ENCODE peak calls at places on chromosomes 12 and 14, in nine cellular contexts. One of them, this sample, is unnamed.

GRCh38 chr12:120814203-120814902 is 88.7 kb downstream of the ACADS start:
- DNase-seq in HTR-8/SVneo: no peak
- DNase-seq in stimulated activated CD8-positive, alpha-beta memory T cell treated with anti-CD3 and anti-CD28 coated beads, Interleukin-12 subunit alpha, Interleukin-12 subunit beta, amount 100 ng/mL, for 4 hours: no peak
- DNase-seq in nephron progenitor cell: no peak
- DNase-seq in GDM1: no peak
- DNase-seq in dermis blood vessel endothelial cell: no peak
- DNase-seq in AG09319: no peak
- DNase-seq in T follicular helper cell: no peak
- DNase-seq in activated CD4-positive, alpha-beta T cell treated with anti-CD3 and anti-CD28 coated beads, Interleukin-2, amount 50 U/mL, for 1 hour: no peak
- DNase-seq in this sample: no peak

GRCh38 chr14:62030387-62030786 is 268.2 kb downstream of the SNAPC1 start:
- DNase-seq in AG09319: no peak
- DNase-seq in nephron progenitor cell: no peak
- DNase-seq in dermis blood vessel endothelial cell: no peak
- DNase-seq in T follicular helper cell: no peak
- DNase-seq in GDM1: no peak
- DNase-seq in HTR-8/SVneo: no peak
- DNase-seq in activated CD4-positive, alpha-beta T cell treated with anti-CD3 and anti-CD28 coated beads, Interleukin-2, amount 50 U/mL, for 1 hour: no peak
- DNase-seq in stimulated activated CD8-positive, alpha-beta memory T cell treated with anti-CD3 and anti-CD28 coated beads, Interleukin-12 subunit alpha, Interleukin-12 subunit beta, amount 100 ng/mL, for 4 hours: no peak
- DNase-seq in this sample: no peak

GRCh38 chr14:57480044-57480443 is 13.6 kb downstream of the CCDC198 start:
- DNase-seq in dermis blood vessel endothelial cell: no peak
- DNase-seq in activated CD4-positive, alpha-beta T cell treated with anti-CD3 and anti-CD28 coated beads, Interleukin-2, amount 50 U/mL, for 1 hour: no peak
- DNase-seq in stimulated activated CD8-positive, alpha-beta memory T cell treated with anti-CD3 and anti-CD28 coated beads, Interleukin-12 subunit alpha, Interleukin-12 subunit beta, amount 100 ng/mL, for 4 hours: no peak
- DNase-seq in HTR-8/SVneo: no peak
- DNase-seq in AG09319: peak; percentile 16
- DNase-seq in nephron progenitor cell: no peak
- DNase-seq in GDM1: no peak
- DNase-seq in T follicular helper cell: no peak
- DNase-seq in this sample: no peak

GRCh38 chr14:33714527-33715222 is 236.2 kb downstream of the EGLN3 start:
- DNase-seq in dermis blood vessel endothelial cell: peak; percentile 17
- DNase-seq in GDM1: no peak
- DNase-seq in HTR-8/SVneo: no peak
- DNase-seq in nephron progenitor cell: no peak
- DNase-seq in activated CD4-positive, alpha-beta T cell treated with anti-CD3 and anti-CD28 coated beads, Interleukin-2, amount 50 U/mL, for 1 hour: no peak
- DNase-seq in stimulated activated CD8-positive, alpha-beta memory T cell treated with anti-CD3 and anti-CD28 coated beads, Interleukin-12 subunit alpha, Interleukin-12 subunit beta, amount 100 ng/mL, for 4 hours: no peak
- DNase-seq in AG09319: no peak
- DNase-seq in T follicular helper cell: no peak
- DNase-seq in this sample: no peak

GRCh38 chr14:81565441-81566290 is 32.0 kb upstream of the SEL1L start:
- DNase-seq in activated CD4-positive, alpha-beta T cell treated with anti-CD3 and anti-CD28 coated beads, Interleukin-2, amount 50 U/mL, for 1 hour: no peak
- DNase-seq in dermis blood vessel endothelial cell: peak; percentile 20
- DNase-seq in T follicular helper cell: no peak
- DNase-seq in stimulated activated CD8-positive, alpha-beta memory T cell treated with anti-CD3 and anti-CD28 coated beads, Interleukin-12 subunit alpha, Interleukin-12 subunit beta, amount 100 ng/mL, for 4 hours: no peak
- DNase-seq in HTR-8/SVneo: peak; percentile 32
- DNase-seq in nephron progenitor cell: peak; percentile 38
- DNase-seq in GDM1: no peak
- DNase-seq in AG09319: no peak
- DNase-seq in this sample: no peak

GRCh38 chr12:2259368-2259767 is 206.6 kb downstream of the CACNA1C start:
- DNase-seq in nephron progenitor cell: no peak
- DNase-seq in activated CD4-positive, alpha-beta T cell treated with anti-CD3 and anti-CD28 coated beads, Interleukin-2, amount 50 U/mL, for 1 hour: no peak
- DNase-seq in dermis blood vessel endothelial cell: no peak
- DNase-seq in GDM1: peak; percentile 40
- DNase-seq in T follicular helper cell: no peak
- DNase-seq in stimulated activated CD8-positive, alpha-beta memory T cell treated with anti-CD3 and anti-CD28 coated beads, Interleukin-12 subunit alpha, Interleukin-12 subunit beta, amount 100 ng/mL, for 4 hours: no peak
- DNase-seq in HTR-8/SVneo: no peak
- DNase-seq in AG09319: no peak
- DNase-seq in this sample: no peak

GRCh38 chr14:72155379-72155993 is 223.3 kb downstream of the RGS6 start:
- DNase-seq in dermis blood vessel endothelial cell: no peak
- DNase-seq in GDM1: no peak
- DNase-seq in T follicular helper cell: no peak
- DNase-seq in AG09319: no peak
- DNase-seq in activated CD4-positive, alpha-beta T cell treated with anti-CD3 and anti-CD28 coated beads, Interleukin-2, amount 50 U/mL, for 1 hour: no peak
- DNase-seq in stimulated activated CD8-positive, alpha-beta memory T cell treated with anti-CD3 and anti-CD28 coated beads, Interleukin-12 subunit alpha, Interleukin-12 subunit beta, amount 100 ng/mL, for 4 hours: no peak
- DNase-seq in HTR-8/SVneo: no peak
- DNase-seq in nephron progenitor cell: no peak
- DNase-seq in this sample: no peak

GRCh38 chr14:28761438-28762289 is 4.9 kb upstream of the FOXG1 start:
- DNase-seq in stimulated activated CD8-positive, alpha-beta memory T cell treated with anti-CD3 and anti-CD28 coated beads, Interleukin-12 subunit alpha, Interleukin-12 subunit beta, amount 100 ng/mL, for 4 hours: no peak
- DNase-seq in nephron progenitor cell: no peak
- DNase-seq in activated CD4-positive, alpha-beta T cell treated with anti-CD3 and anti-CD28 coated beads, Interleukin-2, amount 50 U/mL, for 1 hour: no peak
- DNase-seq in AG09319: no peak
- DNase-seq in HTR-8/SVneo: no peak
- DNase-seq in GDM1: no peak
- DNase-seq in dermis blood vessel endothelial cell: no peak
- DNase-seq in T follicular helper cell: no peak
- DNase-seq in this sample: no peak

GRCh38 chr14:74062809-74063150 is 21.5 kb downstream of the ALDH6A1 start:
- DNase-seq in activated CD4-positive, alpha-beta T cell treated with anti-CD3 and anti-CD28 coated beads, Interleukin-2, amount 50 U/mL, for 1 hour: no peak
- DNase-seq in T follicular helper cell: no peak
- DNase-seq in dermis blood vessel endothelial cell: no peak
- DNase-seq in stimulated activated CD8-positive, alpha-beta memory T cell treated with anti-CD3 and anti-CD28 coated beads, Interleukin-12 subunit alpha, Interleukin-12 subunit beta, amount 100 ng/mL, for 4 hours: no peak
- DNase-seq in nephron progenitor cell: no peak
- DNase-seq in HTR-8/SVneo: no peak
- DNase-seq in GDM1: no peak
- DNase-seq in AG09319: no peak
- DNase-seq in this sample: no peak

GRCh38 chr12:103523771-103524170 is 28.0 kb upstream of the C12orf42 start:
- DNase-seq in nephron progenitor cell: no peak
- DNase-seq in dermis blood vessel endothelial cell: no peak
- DNase-seq in T follicular helper cell: no peak
- DNase-seq in GDM1: no peak
- DNase-seq in stimulated activated CD8-positive, alpha-beta memory T cell treated with anti-CD3 and anti-CD28 coated beads, Interleukin-12 subunit alpha, Interleukin-12 subunit beta, amount 100 ng/mL, for 4 hours: no peak
- DNase-seq in HTR-8/SVneo: no peak
- DNase-seq in AG09319: no peak
- DNase-seq in activated CD4-positive, alpha-beta T cell treated with anti-CD3 and anti-CD28 coated beads, Interleukin-2, amount 50 U/mL, for 1 hour: no peak
- DNase-seq in this sample: no peak

GRCh38 chr12:11876301-11876700 is 194.4 kb upstream of the BCL2L14 start:
- DNase-seq in GDM1: no peak
- DNase-seq in stimulated activated CD8-positive, alpha-beta memory T cell treated with anti-CD3 and anti-CD28 coated beads, Interleukin-12 subunit alpha, Interleukin-12 subunit beta, amount 100 ng/mL, for 4 hours: no peak
- DNase-seq in nephron progenitor cell: no peak
- DNase-seq in dermis blood vessel endothelial cell: peak; percentile 20
- DNase-seq in AG09319: no peak
- DNase-seq in T follicular helper cell: no peak
- DNase-seq in activated CD4-positive, alpha-beta T cell treated with anti-CD3 and anti-CD28 coated beads, Interleukin-2, amount 50 U/mL, for 1 hour: no peak
- DNase-seq in HTR-8/SVneo: no peak
- DNase-seq in this sample: no peak

GRCh38 chr12:114163766-114164165 is 197.6 kb upstream of the RBM19 start:
- DNase-seq in dermis blood vessel endothelial cell: no peak
- DNase-seq in stimulated activated CD8-positive, alpha-beta memory T cell treated with anti-CD3 and anti-CD28 coated beads, Interleukin-12 subunit alpha, Interleukin-12 subunit beta, amount 100 ng/mL, for 4 hours: no peak
- DNase-seq in nephron progenitor cell: no peak
- DNase-seq in GDM1: no peak
- DNase-seq in AG09319: no peak
- DNase-seq in T follicular helper cell: no peak
- DNase-seq in HTR-8/SVneo: no peak
- DNase-seq in activated CD4-positive, alpha-beta T cell treated with anti-CD3 and anti-CD28 coated beads, Interleukin-2, amount 50 U/mL, for 1 hour: no peak
- DNase-seq in this sample: no peak

GRCh38 chr14:21668377-21668776 is 5.2 kb downstream of the OR4E1 start:
- DNase-seq in HTR-8/SVneo: peak; percentile 51
- DNase-seq in stimulated activated CD8-positive, alpha-beta memory T cell treated with anti-CD3 and anti-CD28 coated beads, Interleukin-12 subunit alpha, Interleukin-12 subunit beta, amount 100 ng/mL, for 4 hours: no peak
- DNase-seq in AG09319: no peak
- DNase-seq in nephron progenitor cell: no peak
- DNase-seq in activated CD4-positive, alpha-beta T cell treated with anti-CD3 and anti-CD28 coated beads, Interleukin-2, amount 50 U/mL, for 1 hour: no peak
- DNase-seq in dermis blood vessel endothelial cell: peak; percentile 68
- DNase-seq in T follicular helper cell: no peak
- DNase-seq in GDM1: no peak
- DNase-seq in this sample: no peak

GRCh38 chr12:116160196-116160595 is 117.3 kb downstream of the MED13L start:
- DNase-seq in stimulated activated CD8-positive, alpha-beta memory T cell treated with anti-CD3 and anti-CD28 coated beads, Interleukin-12 subunit alpha, Interleukin-12 subunit beta, amount 100 ng/mL, for 4 hours: no peak
- DNase-seq in nephron progenitor cell: no peak
- DNase-seq in AG09319: no peak
- DNase-seq in dermis blood vessel endothelial cell: peak; percentile 23
- DNase-seq in GDM1: no peak
- DNase-seq in T follicular helper cell: no peak
- DNase-seq in activated CD4-positive, alpha-beta T cell treated with anti-CD3 and anti-CD28 coated beads, Interleukin-2, amount 50 U/mL, for 1 hour: no peak
- DNase-seq in HTR-8/SVneo: no peak
- DNase-seq in this sample: no peak

GRCh38 chr14:105879867-105880561 is 353.6 kb downstream of the TMEM121 start:
- DNase-seq in dermis blood vessel endothelial cell: no peak
- DNase-seq in HTR-8/SVneo: no peak
- DNase-seq in AG09319: no peak
- DNase-seq in stimulated activated CD8-positive, alpha-beta memory T cell treated with anti-CD3 and anti-CD28 coated beads, Interleukin-12 subunit alpha, Interleukin-12 subunit beta, amount 100 ng/mL, for 4 hours: no peak
- DNase-seq in GDM1: peak; percentile 94
- DNase-seq in T follicular helper cell: no peak
- DNase-seq in activated CD4-positive, alpha-beta T cell treated with anti-CD3 and anti-CD28 coated beads, Interleukin-2, amount 50 U/mL, for 1 hour: no peak
- DNase-seq in nephron progenitor cell: no peak
- DNase-seq in this sample: no peak

GRCh38 chr12:53381739-53382630 is 2.0 kb downstream of the SP1 start:
- DNase-seq in stimulated activated CD8-positive, alpha-beta memory T cell treated with anti-CD3 and anti-CD28 coated beads, Interleukin-12 subunit alpha, Interleukin-12 subunit beta, amount 100 ng/mL, for 4 hours: no peak
- DNase-seq in T follicular helper cell: peak; percentile 20
- DNase-seq in activated CD4-positive, alpha-beta T cell treated with anti-CD3 and anti-CD28 coated beads, Interleukin-2, amount 50 U/mL, for 1 hour: peak; percentile 36
- DNase-seq in HTR-8/SVneo: no peak
- DNase-seq in AG09319: peak; percentile 51
- DNase-seq in GDM1: peak; percentile 2
- DNase-seq in dermis blood vessel endothelial cell: peak; percentile 69
- DNase-seq in nephron progenitor cell: peak; percentile 29
- DNase-seq in this sample: peak; percentile 57

GRCh38 chr12:19885092-19885813 is 446.0 kb downstream of the AEBP2 start:
- DNase-seq in dermis blood vessel endothelial cell: no peak
- DNase-seq in T follicular helper cell: no peak
- DNase-seq in activated CD4-positive, alpha-beta T cell treated with anti-CD3 and anti-CD28 coated beads, Interleukin-2, amount 50 U/mL, for 1 hour: no peak
- DNase-seq in stimulated activated CD8-positive, alpha-beta memory T cell treated with anti-CD3 and anti-CD28 coated beads, Interleukin-12 subunit alpha, Interleukin-12 subunit beta, amount 100 ng/mL, for 4 hours: no peak
- DNase-seq in GDM1: no peak
- DNase-seq in nephron progenitor cell: no peak
- DNase-seq in HTR-8/SVneo: no peak
- DNase-seq in AG09319: no peak
- DNase-seq in this sample: no peak

GRCh38 chr12:75859868-75860267 is 171.7 kb downstream of the PHLDA1 start:
- DNase-seq in AG09319: no peak
- DNase-seq in T follicular helper cell: no peak
- DNase-seq in nephron progenitor cell: no peak
- DNase-seq in HTR-8/SVneo: no peak
- DNase-seq in stimulated activated CD8-positive, alpha-beta memory T cell treated with anti-CD3 and anti-CD28 coated beads, Interleukin-12 subunit alpha, Interleukin-12 subunit beta, amount 100 ng/mL, for 4 hours: no peak
- DNase-seq in GDM1: no peak
- DNase-seq in dermis blood vessel endothelial cell: no peak
- DNase-seq in activated CD4-positive, alpha-beta T cell treated with anti-CD3 and anti-CD28 coated beads, Interleukin-2, amount 50 U/mL, for 1 hour: no peak
- DNase-seq in this sample: no peak

GRCh38 chr12:28759334-28759733 is 389.7 kb upstream of the FAR2 start:
- DNase-seq in AG09319: no peak
- DNase-seq in GDM1: no peak
- DNase-seq in activated CD4-positive, alpha-beta T cell treated with anti-CD3 and anti-CD28 coated beads, Interleukin-2, amount 50 U/mL, for 1 hour: no peak
- DNase-seq in stimulated activated CD8-positive, alpha-beta memory T cell treated with anti-CD3 and anti-CD28 coated beads, Interleukin-12 subunit alpha, Interleukin-12 subunit beta, amount 100 ng/mL, for 4 hours: no peak
- DNase-seq in dermis blood vessel endothelial cell: peak; percentile 11
- DNase-seq in HTR-8/SVneo: no peak
- DNase-seq in nephron progenitor cell: no peak
- DNase-seq in T follicular helper cell: no peak
- DNase-seq in this sample: no peak

GRCh38 chr14:36383674-36384421 is 63.4 kb upstream of the MBIP start:
- DNase-seq in AG09319: no peak
- DNase-seq in activated CD4-positive, alpha-beta T cell treated with anti-CD3 and anti-CD28 coated beads, Interleukin-2, amount 50 U/mL, for 1 hour: no peak
- DNase-seq in dermis blood vessel endothelial cell: no peak
- DNase-seq in GDM1: no peak
- DNase-seq in T follicular helper cell: no peak
- DNase-seq in nephron progenitor cell: no peak
- DNase-seq in stimulated activated CD8-positive, alpha-beta memory T cell treated with anti-CD3 and anti-CD28 coated beads, Interleukin-12 subunit alpha, Interleukin-12 subunit beta, amount 100 ng/mL, for 4 hours: no peak
- DNase-seq in HTR-8/SVneo: no peak
- DNase-seq in this sample: no peak

GRCh38 chr14:25215607-25216006 is 165.7 kb upstream of the STXBP6 start:
- DNase-seq in nephron progenitor cell: no peak
- DNase-seq in HTR-8/SVneo: no peak
- DNase-seq in activated CD4-positive, alpha-beta T cell treated with anti-CD3 and anti-CD28 coated beads, Interleukin-2, amount 50 U/mL, for 1 hour: no peak
- DNase-seq in T follicular helper cell: no peak
- DNase-seq in GDM1: no peak
- DNase-seq in AG09319: no peak
- DNase-seq in stimulated activated CD8-positive, alpha-beta memory T cell treated with anti-CD3 and anti-CD28 coated beads, Interleukin-12 subunit alpha, Interleukin-12 subunit beta, amount 100 ng/mL, for 4 hours: no peak
- DNase-seq in dermis blood vessel endothelial cell: no peak
- DNase-seq in this sample: no peak

GRCh38 chr12:104886418-104887401 is 71.4 kb downstream of the SLC41A2 start:
- DNase-seq in HTR-8/SVneo: no peak
- DNase-seq in AG09319: no peak
- DNase-seq in stimulated activated CD8-positive, alpha-beta memory T cell treated with anti-CD3 and anti-CD28 coated beads, Interleukin-12 subunit alpha, Interleukin-12 subunit beta, amount 100 ng/mL, for 4 hours: no peak
- DNase-seq in dermis blood vessel endothelial cell: peak; percentile 55
- DNase-seq in T follicular helper cell: no peak
- DNase-seq in GDM1: no peak
- DNase-seq in nephron progenitor cell: no peak
- DNase-seq in activated CD4-positive, alpha-beta T cell treated with anti-CD3 and anti-CD28 coated beads, Interleukin-2, amount 50 U/mL, for 1 hour: no peak
- DNase-seq in this sample: no peak

GRCh38 chr12:57033428-57033827 is 16.5 kb downstream of the MYO1A start:
- DNase-seq in nephron progenitor cell: no peak
- DNase-seq in AG09319: no peak
- DNase-seq in activated CD4-positive, alpha-beta T cell treated with anti-CD3 and anti-CD28 coated beads, Interleukin-2, amount 50 U/mL, for 1 hour: no peak
- DNase-seq in stimulated activated CD8-positive, alpha-beta memory T cell treated with anti-CD3 and anti-CD28 coated beads, Interleukin-12 subunit alpha, Interleukin-12 subunit beta, amount 100 ng/mL, for 4 hours: no peak
- DNase-seq in dermis blood vessel endothelial cell: no peak
- DNase-seq in HTR-8/SVneo: no peak
- DNase-seq in GDM1: no peak
- DNase-seq in T follicular helper cell: no peak
- DNase-seq in this sample: no peak

GRCh38 chr14:49641697-49642129 is 6.7 kb upstream of the DNAAF2 start:
- DNase-seq in HTR-8/SVneo: no peak
- DNase-seq in T follicular helper cell: no peak
- DNase-seq in activated CD4-positive, alpha-beta T cell treated with anti-CD3 and anti-CD28 coated beads, Interleukin-2, amount 50 U/mL, for 1 hour: no peak
- DNase-seq in AG09319: no peak
- DNase-seq in GDM1: no peak
- DNase-seq in nephron progenitor cell: no peak
- DNase-seq in stimulated activated CD8-positive, alpha-beta memory T cell treated with anti-CD3 and anti-CD28 coated beads, Interleukin-12 subunit alpha, Interleukin-12 subunit beta, amount 100 ng/mL, for 4 hours: no peak
- DNase-seq in dermis blood vessel endothelial cell: no peak
- DNase-seq in this sample: no peak

This sample was measured in GM12864.